ENCODE peak calls at places on chromosomes 5 and 9, in nine cellular contexts. One of them, this sample, is unnamed.

GRCh38 chr9:6827370-6827949 is 69.7 kb downstream of the KDM4C start:
- DNase-seq in head of caudate nucleus: peak
- DNase-seq in 8988T: no peak
- DNase-seq in breast epithelium: no peak
- DNase-seq in Peyer's patch: no peak
- DNase-seq in psoas muscle: no peak
- DNase-seq in HT1080: peak
- DNase-seq in GM10248: peak
- DNase-seq in effector memory CD8-positive, alpha-beta T cell: peak
- DNase-seq in this sample: no peak

GRCh38 chr5:17443333-17444125 is 54.5 kb upstream of the TAF11L2 start:
- DNase-seq in head of caudate nucleus: no peak
- DNase-seq in 8988T: no peak
- DNase-seq in breast epithelium: no peak
- DNase-seq in Peyer's patch: no peak
- DNase-seq in psoas muscle: no peak
- DNase-seq in HT1080: peak
- DNase-seq in GM10248: no peak
- DNase-seq in effector memory CD8-positive, alpha-beta T cell: no peak
- DNase-seq in this sample: no peak

GRCh38 chr5:172786736-172787462 is 15.9 kb upstream of the DUSP1 start:
- DNase-seq in head of caudate nucleus: no peak
- DNase-seq in 8988T: no peak
- DNase-seq in breast epithelium: no peak
- DNase-seq in Peyer's patch: peak
- DNase-seq in psoas muscle: no peak
- DNase-seq in HT1080: no peak
- DNase-seq in GM10248: no peak
- DNase-seq in effector memory CD8-positive, alpha-beta T cell: no peak
- DNase-seq in this sample: peak

GRCh38 chr5:169190860-169191259 is 110.1 kb downstream of the SLIT3 start:
- DNase-seq in head of caudate nucleus: no peak
- DNase-seq in 8988T: no peak
- DNase-seq in breast epithelium: no peak
- DNase-seq in Peyer's patch: no peak
- DNase-seq in psoas muscle: no peak
- DNase-seq in HT1080: no peak
- DNase-seq in GM10248: no peak
- DNase-seq in effector memory CD8-positive, alpha-beta T cell: no peak
- DNase-seq in this sample: no peak

GRCh38 chr5:90054612-90055011 is 354.9 kb downstream of the CETN3 start:
- DNase-seq in head of caudate nucleus: no peak
- DNase-seq in 8988T: no peak
- DNase-seq in breast epithelium: no peak
- DNase-seq in Peyer's patch: no peak
- DNase-seq in psoas muscle: no peak
- DNase-seq in HT1080: no peak
- DNase-seq in GM10248: no peak
- DNase-seq in effector memory CD8-positive, alpha-beta T cell: no peak
- DNase-seq in this sample: no peak

GRCh38 chr5:157747173-157747758 is 3.8 kb downstream of the LSM11 start:
- DNase-seq in head of caudate nucleus: no peak
- DNase-seq in 8988T: no peak
- DNase-seq in breast epithelium: no peak
- DNase-seq in Peyer's patch: no peak
- DNase-seq in psoas muscle: no peak
- DNase-seq in HT1080: no peak
- DNase-seq in GM10248: no peak
- DNase-seq in effector memory CD8-positive, alpha-beta T cell: no peak
- DNase-seq in this sample: no peak

GRCh38 chr5:119302916-119303897 is 52.6 kb upstream of the TNFAIP8 start:
- DNase-seq in head of caudate nucleus: no peak
- DNase-seq in 8988T: no peak
- DNase-seq in breast epithelium: peak
- DNase-seq in Peyer's patch: no peak
- DNase-seq in psoas muscle: no peak
- DNase-seq in HT1080: peak
- DNase-seq in GM10248: no peak
- DNase-seq in effector memory CD8-positive, alpha-beta T cell: no peak
- DNase-seq in this sample: no peak

GRCh38 chr9:81538929-81539716 is 150.2 kb downstream of the TLE1 start:
- DNase-seq in head of caudate nucleus: no peak
- DNase-seq in 8988T: no peak
- DNase-seq in breast epithelium: no peak
- DNase-seq in Peyer's patch: no peak
- DNase-seq in psoas muscle: no peak
- DNase-seq in HT1080: no peak
- DNase-seq in GM10248: no peak
- DNase-seq in effector memory CD8-positive, alpha-beta T cell: no peak
- DNase-seq in this sample: no peak

GRCh38 chr9:108851138-108851537 is 4.6 kb downstream of the ACTL7B start:
- DNase-seq in head of caudate nucleus: no peak
- DNase-seq in 8988T: no peak
- DNase-seq in breast epithelium: no peak
- DNase-seq in Peyer's patch: no peak
- DNase-seq in psoas muscle: no peak
- DNase-seq in HT1080: no peak
- DNase-seq in GM10248: no peak
- DNase-seq in effector memory CD8-positive, alpha-beta T cell: no peak
- DNase-seq in this sample: no peak

GRCh38 chr5:129377504-129377903 is 82.6 kb upstream of the ADAMTS19 start:
- DNase-seq in head of caudate nucleus: no peak
- DNase-seq in 8988T: no peak
- DNase-seq in breast epithelium: no peak
- DNase-seq in Peyer's patch: peak
- DNase-seq in psoas muscle: no peak
- DNase-seq in HT1080: no peak
- DNase-seq in GM10248: no peak
- DNase-seq in effector memory CD8-positive, alpha-beta T cell: no peak
- DNase-seq in this sample: no peak